ENCODE peak calls at places on chromosomes 13 and 19, in seven cellular contexts. One of them, this sample, is unnamed.

GRCh38 chr13:20360835-20361412 is 128.8 kb upstream of the GJB6 start:
- DNase-seq in mammary epithelial cell: no peak
- DNase-seq in epithelial cell of esophagus: no peak
- DNase-seq in AG09319: no peak
- DNase-seq in pancreas: no peak
- DNase-seq in lung: no peak
- DNase-seq in SK-N-SH: no peak
- DNase-seq in this sample: no peak

GRCh38 chr13:25687622-25688225 is 315.9 kb downstream of the ATP8A2 start:
- DNase-seq in mammary epithelial cell: no peak
- DNase-seq in epithelial cell of esophagus: no peak
- DNase-seq in AG09319: no peak
- DNase-seq in pancreas: no peak
- DNase-seq in lung: no peak
- DNase-seq in SK-N-SH: no peak
- DNase-seq in this sample: no peak

GRCh38 chr13:37106642-37107041 is 1.2 kb upstream of the CSNK1A1L start:
- DNase-seq in mammary epithelial cell: peak; percentile 3
- DNase-seq in epithelial cell of esophagus: no peak
- DNase-seq in AG09319: no peak
- DNase-seq in pancreas: no peak
- DNase-seq in lung: no peak
- DNase-seq in SK-N-SH: no peak
- DNase-seq in this sample: no peak

GRCh38 chr13:114044486-114044885 is 70.6 kb upstream of the C13orf46 start:
- DNase-seq in mammary epithelial cell: no peak
- DNase-seq in epithelial cell of esophagus: no peak
- DNase-seq in AG09319: no peak
- DNase-seq in pancreas: no peak
- DNase-seq in lung: no peak
- DNase-seq in SK-N-SH: no peak
- DNase-seq in this sample: no peak

GRCh38 chr19:10961763-10962536 is 1.1 kb downstream of the SMARCA4 start:
- DNase-seq in mammary epithelial cell: no peak
- DNase-seq in epithelial cell of esophagus: peak; percentile 19
- DNase-seq in AG09319: no peak
- DNase-seq in pancreas: no peak
- DNase-seq in lung: no peak
- DNase-seq in SK-N-SH: no peak
- DNase-seq in this sample: peak; percentile 89

GRCh38 chr13:104099750-104100149 is 1033.5 kb upstream of the SLC10A2 start:
- DNase-seq in mammary epithelial cell: no peak
- DNase-seq in epithelial cell of esophagus: no peak
- DNase-seq in AG09319: no peak
- DNase-seq in pancreas: no peak
- DNase-seq in lung: no peak
- DNase-seq in SK-N-SH: no peak
- DNase-seq in this sample: no peak

GRCh38 chr13:111881700-111882099 is 185.2 kb upstream of the SOX1 start:
- DNase-seq in mammary epithelial cell: no peak
- DNase-seq in epithelial cell of esophagus: no peak
- DNase-seq in AG09319: no peak
- DNase-seq in pancreas: no peak
- DNase-seq in lung: no peak
- DNase-seq in SK-N-SH: no peak
- DNase-seq in this sample: no peak

GRCh38 chr13:107809125-107809524 is 406.2 kb downstream of the LIG4 start:
- DNase-seq in mammary epithelial cell: no peak
- DNase-seq in epithelial cell of esophagus: no peak
- DNase-seq in AG09319: no peak
- DNase-seq in pancreas: no peak
- DNase-seq in lung: no peak
- DNase-seq in SK-N-SH: no peak
- DNase-seq in this sample: no peak

GRCh38 chr19:39407394-39407643 is 672 bp downstream of the ZFP36 start:
- DNase-seq in mammary epithelial cell: no peak
- DNase-seq in epithelial cell of esophagus: no peak
- DNase-seq in AG09319: no peak
- DNase-seq in pancreas: no peak
- DNase-seq in lung: peak; percentile 56
- DNase-seq in SK-N-SH: no peak
- DNase-seq in this sample: no peak

GRCh38 chr19:10797541-10798256 is 38.3 kb downstream of the TMED1 start:
- DNase-seq in mammary epithelial cell: no peak
- DNase-seq in epithelial cell of esophagus: no peak
- DNase-seq in AG09319: no peak
- DNase-seq in pancreas: no peak
- DNase-seq in lung: no peak
- DNase-seq in SK-N-SH: peak; percentile 25
- DNase-seq in this sample: no peak

GRCh38 chr13:99582511-99582910 is 81.2 kb downstream of the TM9SF2 start:
- DNase-seq in mammary epithelial cell: no peak
- DNase-seq in epithelial cell of esophagus: no peak
- DNase-seq in AG09319: no peak
- DNase-seq in pancreas: no peak
- DNase-seq in lung: no peak
- DNase-seq in SK-N-SH: no peak
- DNase-seq in this sample: no peak

GRCh38 chr13:105763851-105764250 is 771.6 kb downstream of the EFNB2 start:
- DNase-seq in mammary epithelial cell: peak; percentile 30
- DNase-seq in epithelial cell of esophagus: peak; percentile 67
- DNase-seq in AG09319: no peak
- DNase-seq in pancreas: no peak
- DNase-seq in lung: no peak
- DNase-seq in SK-N-SH: no peak
- DNase-seq in this sample: no peak

GRCh38 chr13:114077938-114078335 is 54.5 kb downstream of the RASA3 start:
- DNase-seq in mammary epithelial cell: no peak
- DNase-seq in epithelial cell of esophagus: no peak
- DNase-seq in AG09319: peak; percentile 23
- DNase-seq in pancreas: no peak
- DNase-seq in lung: no peak
- DNase-seq in SK-N-SH: peak; percentile 99
- DNase-seq in this sample: peak; percentile 83

GRCh38 chr19:12752056-12752781 is 628 bp downstream of the BEST2 start:
- DNase-seq in mammary epithelial cell: no peak
- DNase-seq in epithelial cell of esophagus: no peak
- DNase-seq in AG09319: no peak
- DNase-seq in pancreas: no peak
- DNase-seq in lung: no peak
- DNase-seq in SK-N-SH: peak; percentile 42
- DNase-seq in this sample: peak; percentile 74

GRCh38 chr13:45367358-45367757 is 26.4 kb upstream of the TPT1 start:
- DNase-seq in mammary epithelial cell: peak; percentile 99
- DNase-seq in epithelial cell of esophagus: peak; percentile 100
- DNase-seq in AG09319: peak; percentile 60
- DNase-seq in pancreas: no peak
- DNase-seq in lung: peak; percentile 58
- DNase-seq in SK-N-SH: no peak
- DNase-seq in this sample: peak; percentile 93

GRCh38 chr19:4723465-4724251 is at the start of gene DPP9:
- DNase-seq in mammary epithelial cell: peak; percentile 98
- DNase-seq in epithelial cell of esophagus: peak; percentile 99
- DNase-seq in AG09319: peak; percentile 98
- DNase-seq in pancreas: peak; percentile 96
- DNase-seq in lung: peak; percentile 96
- DNase-seq in SK-N-SH: peak; percentile 100
- DNase-seq in this sample: peak; percentile 100
- TF ChIP-seq CTCF in mammary epithelial cell: no peak
- TF ChIP-seq CTCF in epithelial cell of esophagus: peak; percentile 36
- TF ChIP-seq CTCF in AG09319: peak; percentile 8
- TF ChIP-seq CTCF in pancreas: no peak
- TF ChIP-seq CTCF in lung: no peak
- TF ChIP-seq CTCF in SK-N-SH: no peak
- TF ChIP-seq CTCF in this sample: peak; percentile 21

DNA sequence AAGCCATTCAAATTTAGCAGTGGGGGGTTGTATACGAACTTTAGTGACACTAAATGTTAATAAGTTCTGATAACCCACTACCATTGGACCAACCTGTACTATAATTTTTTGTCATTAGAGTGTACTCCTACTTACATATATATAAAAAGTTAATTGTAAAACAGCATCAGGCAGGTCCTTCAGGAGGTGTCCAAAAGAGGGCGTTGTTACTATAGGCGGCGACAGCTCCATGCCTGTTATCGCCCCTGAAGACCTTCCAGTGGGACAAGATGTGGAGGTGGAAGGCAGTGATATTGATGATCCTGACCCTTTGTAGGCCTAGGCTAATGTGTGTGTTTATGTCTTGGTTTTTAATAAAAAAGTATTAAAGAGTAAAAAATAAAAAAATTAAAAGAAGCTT is 27.5 kb downstream of the SPRYD7 start:
- DNase-seq in mammary epithelial cell: no peak
- DNase-seq in epithelial cell of esophagus: no peak
- DNase-seq in AG09319: no peak
- DNase-seq in pancreas: no peak
- DNase-seq in lung: no peak
- DNase-seq in SK-N-SH: no peak
- DNase-seq in this sample: no peak
- TF ChIP-seq CTCF in mammary epithelial cell: no peak
- TF ChIP-seq CTCF in epithelial cell of esophagus: no peak
- TF ChIP-seq CTCF in AG09319: no peak
- TF ChIP-seq CTCF in pancreas: no peak
- TF ChIP-seq CTCF in lung: no peak
- TF ChIP-seq CTCF in SK-N-SH: peak; percentile 20
- TF ChIP-seq CTCF in this sample: no peak

GRCh38 chr13:40390290-40391008 is 276.0 kb downstream of the FOXO1 start:
- DNase-seq in mammary epithelial cell: no peak
- DNase-seq in epithelial cell of esophagus: no peak
- DNase-seq in AG09319: no peak
- DNase-seq in pancreas: no peak
- DNase-seq in lung: no peak
- DNase-seq in SK-N-SH: no peak
- DNase-seq in this sample: no peak
- TF ChIP-seq CTCF in mammary epithelial cell: no peak
- TF ChIP-seq CTCF in epithelial cell of esophagus: no peak
- TF ChIP-seq CTCF in AG09319: no peak
- TF ChIP-seq CTCF in pancreas: no peak
- TF ChIP-seq CTCF in lung: no peak
- TF ChIP-seq CTCF in SK-N-SH: no peak
- TF ChIP-seq CTCF in this sample: no peak

DNA sequence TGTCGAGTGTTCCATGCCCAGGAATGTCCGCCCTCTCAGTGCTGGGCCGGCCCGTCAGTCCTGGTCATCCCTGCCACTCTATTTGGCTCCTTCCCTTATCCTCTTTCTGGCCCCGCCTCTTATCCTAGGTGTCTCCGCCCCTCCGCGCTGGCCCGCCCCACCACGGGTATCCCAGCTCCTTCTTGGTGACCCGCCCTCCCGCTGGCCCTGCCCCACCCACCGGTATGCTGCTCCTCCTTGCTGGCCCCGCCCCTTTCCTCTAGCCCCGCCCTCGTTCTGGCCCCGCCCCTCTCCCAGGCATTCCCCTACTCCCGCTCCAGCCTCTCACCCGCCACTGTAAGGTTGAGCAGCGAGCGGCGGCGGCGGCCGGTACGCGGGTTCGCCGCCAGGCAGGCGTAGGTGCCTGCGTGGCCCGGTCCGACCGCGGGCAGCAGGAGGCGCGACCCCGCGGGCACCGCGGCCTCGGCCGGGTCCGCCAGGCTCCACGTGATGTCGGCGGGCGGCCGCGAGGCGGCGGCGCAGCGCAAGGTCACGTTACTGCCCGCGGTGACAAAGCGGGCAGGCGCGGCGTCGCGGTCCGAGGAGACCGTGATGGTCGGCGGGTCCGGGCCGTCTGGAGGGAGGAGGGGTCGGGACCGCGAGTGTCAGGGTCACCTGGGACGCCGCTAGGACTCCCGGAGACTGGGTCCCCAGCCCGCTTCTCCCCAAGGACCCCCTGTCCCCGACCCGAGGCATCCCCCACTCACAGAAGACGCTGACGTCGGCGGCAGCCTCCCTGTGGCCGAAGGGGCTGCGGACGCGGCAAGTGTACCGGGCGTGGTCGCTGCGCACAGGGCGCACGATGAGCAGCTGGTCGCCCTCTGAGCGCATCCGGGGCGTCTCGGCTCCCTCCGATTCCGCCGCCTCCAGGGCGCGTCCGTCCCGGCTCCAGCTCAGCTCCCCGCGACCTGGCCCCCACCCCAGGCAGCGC is 2.0 kb downstream of the VSIG10L start:
- DNase-seq in mammary epithelial cell: peak; percentile 95
- DNase-seq in epithelial cell of esophagus: peak; percentile 99
- DNase-seq in AG09319: peak; percentile 92
- DNase-seq in pancreas: peak; percentile 98
- DNase-seq in lung: peak; percentile 99
- DNase-seq in SK-N-SH: peak; percentile 99
- DNase-seq in this sample: peak; percentile 99
- TF ChIP-seq CTCF in mammary epithelial cell: no peak
- TF ChIP-seq CTCF in epithelial cell of esophagus: peak; percentile 5
- TF ChIP-seq CTCF in AG09319: no peak
- TF ChIP-seq CTCF in pancreas: no peak
- TF ChIP-seq CTCF in lung: no peak
- TF ChIP-seq CTCF in SK-N-SH: no peak
- TF ChIP-seq CTCF in this sample: no peak

GRCh38 chr13:91079190-91079589 is 268.3 kb upstream of the MIR17HG start:
- DNase-seq in mammary epithelial cell: no peak
- DNase-seq in epithelial cell of esophagus: no peak
- DNase-seq in AG09319: no peak
- DNase-seq in pancreas: no peak
- DNase-seq in lung: no peak
- DNase-seq in SK-N-SH: no peak
- DNase-seq in this sample: no peak

GRCh38 chr13:91072511-91072910 is 275.0 kb upstream of the MIR17HG start:
- DNase-seq in mammary epithelial cell: no peak
- DNase-seq in epithelial cell of esophagus: peak; percentile 31
- DNase-seq in AG09319: no peak
- DNase-seq in pancreas: no peak
- DNase-seq in lung: no peak
- DNase-seq in SK-N-SH: no peak
- DNase-seq in this sample: no peak

GRCh38 chr13:91078093-91078679 is 269.3 kb upstream of the MIR17HG start:
- DNase-seq in mammary epithelial cell: no peak
- DNase-seq in epithelial cell of esophagus: peak; percentile 17
- DNase-seq in AG09319: no peak
- DNase-seq in pancreas: no peak
- DNase-seq in lung: no peak
- DNase-seq in SK-N-SH: peak; percentile 27
- DNase-seq in this sample: no peak
- TF ChIP-seq CTCF in mammary epithelial cell: peak; percentile 31
- TF ChIP-seq CTCF in epithelial cell of esophagus: peak; percentile 32
- TF ChIP-seq CTCF in AG09319: no peak
- TF ChIP-seq CTCF in pancreas: no peak
- TF ChIP-seq CTCF in lung: no peak
- TF ChIP-seq CTCF in SK-N-SH: peak; percentile 64
- TF ChIP-seq CTCF in this sample: no peak

GRCh38 chr19:55468054-55468393 is 3.5 kb upstream of the C19orf85 start:
- DNase-seq in mammary epithelial cell: no peak
- DNase-seq in epithelial cell of esophagus: no peak
- DNase-seq in AG09319: no peak
- DNase-seq in pancreas: no peak
- DNase-seq in lung: no peak
- DNase-seq in SK-N-SH: no peak
- DNase-seq in this sample: no peak
- TF ChIP-seq CTCF in mammary epithelial cell: no peak
- TF ChIP-seq CTCF in epithelial cell of esophagus: no peak
- TF ChIP-seq CTCF in AG09319: no peak
- TF ChIP-seq CTCF in pancreas: no peak
- TF ChIP-seq CTCF in lung: no peak
- TF ChIP-seq CTCF in SK-N-SH: no peak
- TF ChIP-seq CTCF in this sample: peak; percentile 12

DNA sequence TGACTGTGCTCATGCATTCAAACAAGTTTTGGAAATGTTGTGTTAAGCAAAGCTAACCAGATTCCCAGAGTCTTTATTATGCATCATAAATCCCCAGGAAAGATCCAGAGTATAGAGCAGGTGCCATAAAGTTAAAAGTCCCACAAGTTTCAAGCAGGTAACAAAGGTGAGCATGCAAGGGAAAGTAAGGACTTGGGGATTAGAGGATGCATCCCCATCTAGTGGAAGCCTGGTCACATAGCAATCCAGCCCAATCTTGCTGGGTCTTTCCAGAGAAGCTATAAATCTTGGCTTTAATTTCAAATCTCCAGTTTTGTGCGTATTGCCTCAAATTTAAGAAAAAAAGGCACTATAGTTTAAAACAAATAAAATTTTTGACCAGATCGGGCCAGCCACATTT is 72.7 kb downstream of the ZNF254 start:
- DNase-seq in mammary epithelial cell: peak; percentile 29
- DNase-seq in epithelial cell of esophagus: peak; percentile 55
- DNase-seq in AG09319: no peak
- DNase-seq in pancreas: no peak
- DNase-seq in lung: no peak
- DNase-seq in SK-N-SH: peak; percentile 17
- DNase-seq in this sample: no peak
- TF ChIP-seq CTCF in mammary epithelial cell: peak; percentile 37
- TF ChIP-seq CTCF in epithelial cell of esophagus: peak; percentile 71
- TF ChIP-seq CTCF in AG09319: peak; percentile 25
- TF ChIP-seq CTCF in pancreas: no peak
- TF ChIP-seq CTCF in lung: no peak
- TF ChIP-seq CTCF in SK-N-SH: peak; percentile 42
- TF ChIP-seq CTCF in this sample: peak; percentile 28

This sample was measured in osteoblast.